ENCODE peak calls at places on chromosome 22, in five cellular contexts. One of them, this sample, is unnamed.

GRCh38 chr22:50517495-50518260 is 7.7 kb downstream of the SCO2 start:
- DNase-seq in NCI-H1092: no peak
- DNase-seq in frontal cortex: no peak
- DNase-seq in GF-D8: no peak
- DNase-seq in occipital lobe: no peak
- DNase-seq in this sample: no peak

GRCh38 chr22:44453441-44454112 is 44.5 kb downstream of the RTL6 start:
- DNase-seq in frontal cortex: no peak
- DNase-seq in NCI-H1092: no peak
- DNase-seq in occipital lobe: no peak
- DNase-seq in GF-D8: no peak
- DNase-seq in this sample: no peak

GRCh38 chr22:41267958-41268357 is 18.0 kb downstream of the RANGAP1 start:
- DNase-seq in NCI-H1092: no peak
- DNase-seq in occipital lobe: no peak
- DNase-seq in GF-D8: no peak
- DNase-seq in frontal cortex: no peak
- DNase-seq in this sample: no peak

GRCh38 chr22:44906999-44907644 is 102.7 kb downstream of the PHF21B start:
- DNase-seq in NCI-H1092: no peak
- DNase-seq in occipital lobe: no peak
- DNase-seq in frontal cortex: no peak
- DNase-seq in GF-D8: no peak
- DNase-seq in this sample: no peak

GRCh38 chr22:28345304-28345703 is 334.3 kb downstream of the TTC28 start:
- DNase-seq in occipital lobe: no peak
- DNase-seq in GF-D8: no peak
- DNase-seq in frontal cortex: no peak
- DNase-seq in NCI-H1092: no peak
- DNase-seq in this sample: peak; percentile 61

GRCh38 chr22:40183029-40183581 is 5.4 kb downstream of the TNRC6B start:
- DNase-seq in frontal cortex: no peak
- DNase-seq in occipital lobe: no peak
- DNase-seq in GF-D8: peak; percentile 42
- DNase-seq in NCI-H1092: no peak
- DNase-seq in this sample: peak; percentile 50

GRCh38 chr22:30305906-30306628 is 16.8 kb upstream of the CASTOR1 start:
- DNase-seq in GF-D8: peak; percentile 74
- DNase-seq in NCI-H1092: no peak
- DNase-seq in frontal cortex: no peak
- DNase-seq in occipital lobe: no peak
- DNase-seq in this sample: peak; percentile 60

GRCh38 chr22:19723165-19723989 is at the start of gene GP1BB:
- DNase-seq in frontal cortex: no peak
- DNase-seq in occipital lobe: no peak
- DNase-seq in GF-D8: no peak
- DNase-seq in NCI-H1092: no peak
- DNase-seq in this sample: no peak

GRCh38 chr22:23315341-23315917 is 135.1 kb downstream of the BCR start:
- DNase-seq in occipital lobe: no peak
- DNase-seq in GF-D8: no peak
- DNase-seq in NCI-H1092: no peak
- DNase-seq in frontal cortex: no peak
- DNase-seq in this sample: peak; percentile 67

GRCh38 chr22:19974935-19975706 is 33.5 kb upstream of the TXNRD2 start:
- DNase-seq in GF-D8: peak; percentile 82
- DNase-seq in frontal cortex: no peak
- DNase-seq in NCI-H1092: no peak
- DNase-seq in occipital lobe: no peak
- DNase-seq in this sample: no peak

GRCh38 chr22:45069925-45070324 is 60.1 kb upstream of the PHF21B start:
- DNase-seq in frontal cortex: no peak
- DNase-seq in GF-D8: no peak
- DNase-seq in NCI-H1092: no peak
- DNase-seq in occipital lobe: no peak
- DNase-seq in this sample: peak; percentile 86

GRCh38 chr22:19793161-19793560 is 32.6 kb downstream of the TBX1 start:
- DNase-seq in occipital lobe: no peak
- DNase-seq in NCI-H1092: no peak
- DNase-seq in GF-D8: no peak
- DNase-seq in frontal cortex: no peak
- DNase-seq in this sample: no peak

GRCh38 chr22:26527574-26528465 is 15.5 kb upstream of the TFIP11 start:
- DNase-seq in occipital lobe: no peak
- DNase-seq in GF-D8: no peak
- DNase-seq in NCI-H1092: no peak
- DNase-seq in frontal cortex: no peak
- DNase-seq in this sample: no peak

GRCh38 chr22:38109391-38110000 is 988 bp downstream of the BAIAP2L2 start:
- DNase-seq in NCI-H1092: no peak
- DNase-seq in occipital lobe: no peak
- DNase-seq in frontal cortex: no peak
- DNase-seq in GF-D8: no peak
- DNase-seq in this sample: no peak

GRCh38 chr22:49329636-49330035 is 498.0 kb downstream of the BRD1 start:
- DNase-seq in occipital lobe: no peak
- DNase-seq in frontal cortex: no peak
- DNase-seq in NCI-H1092: no peak
- DNase-seq in GF-D8: no peak
- DNase-seq in this sample: no peak

GRCh38 chr22:27879923-27880322 is 39.1 kb downstream of the PITPNB start:
- DNase-seq in occipital lobe: no peak
- DNase-seq in NCI-H1092: peak; percentile 8
- DNase-seq in GF-D8: no peak
- DNase-seq in frontal cortex: no peak
- DNase-seq in this sample: peak; percentile 30

GRCh38 chr22:36986242-36986821 is 32.9 kb downstream of the TST start:
- DNase-seq in frontal cortex: no peak
- DNase-seq in occipital lobe: no peak
- DNase-seq in NCI-H1092: no peak
- DNase-seq in GF-D8: no peak
- DNase-seq in this sample: no peak

GRCh38 chr22:19971276-19972124 is 29.9 kb upstream of the TXNRD2 start:
- DNase-seq in GF-D8: no peak
- DNase-seq in occipital lobe: no peak
- DNase-seq in NCI-H1092: no peak
- DNase-seq in frontal cortex: no peak
- DNase-seq in this sample: no peak

GRCh38 chr22:47616396-47617020 is 854.1 kb downstream of the TBC1D22A start:
- DNase-seq in NCI-H1092: no peak
- DNase-seq in GF-D8: no peak
- DNase-seq in occipital lobe: no peak
- DNase-seq in frontal cortex: no peak
- DNase-seq in this sample: no peak

GRCh38 chr22:39955675-39956074 is 4.5 kb upstream of the TMA7B start:
- DNase-seq in GF-D8: no peak
- DNase-seq in frontal cortex: no peak
- DNase-seq in occipital lobe: no peak
- DNase-seq in NCI-H1092: no peak
- DNase-seq in this sample: no peak

GRCh38 chr22:23522642-23523251 is 57.3 kb downstream of the IGLL1 start:
- DNase-seq in NCI-H1092: peak; percentile 55
- DNase-seq in frontal cortex: no peak
- DNase-seq in occipital lobe: no peak
- DNase-seq in GF-D8: no peak
- DNase-seq in this sample: no peak

GRCh38 chr22:31893460-31893859 is 50.9 kb upstream of the YWHAH start:
- DNase-seq in NCI-H1092: no peak
- DNase-seq in frontal cortex: peak; percentile 39
- DNase-seq in GF-D8: no peak
- DNase-seq in occipital lobe: no peak
- DNase-seq in this sample: no peak

GRCh38 chr22:37318255-37319109 is 36.2 kb downstream of the CYTH4 start:
- DNase-seq in GF-D8: no peak
- DNase-seq in NCI-H1092: no peak
- DNase-seq in frontal cortex: no peak
- DNase-seq in occipital lobe: no peak
- DNase-seq in this sample: no peak

GRCh38 chr22:50267591-50268390 is 2.4 kb downstream of the MAPK11 start:
- DNase-seq in NCI-H1092: no peak
- DNase-seq in frontal cortex: no peak
- DNase-seq in GF-D8: no peak
- DNase-seq in occipital lobe: peak; percentile 43
- DNase-seq in this sample: peak; percentile 37

GRCh38 chr22:19729507-19729906 is 6.2 kb downstream of the GP1BB start:
- DNase-seq in GF-D8: no peak
- DNase-seq in NCI-H1092: no peak
- DNase-seq in occipital lobe: no peak
- DNase-seq in frontal cortex: no peak
- DNase-seq in this sample: no peak

GRCh38 chr22:50009765-50010675 is 2.5 kb downstream of the IL17REL start:
- DNase-seq in occipital lobe: no peak
- DNase-seq in frontal cortex: no peak
- DNase-seq in GF-D8: no peak
- DNase-seq in NCI-H1092: no peak
- DNase-seq in this sample: no peak

GRCh38 chr22:40463727-40464126 is 93.3 kb downstream of the SGSM3 start:
- DNase-seq in GF-D8: no peak
- DNase-seq in NCI-H1092: no peak
- DNase-seq in frontal cortex: no peak
- DNase-seq in occipital lobe: no peak
- DNase-seq in this sample: no peak

GRCh38 chr22:22856364-22856763 is 31.3 kb upstream of the IGLL5 start:
- DNase-seq in frontal cortex: no peak
- DNase-seq in GF-D8: no peak
- DNase-seq in NCI-H1092: no peak
- DNase-seq in occipital lobe: no peak
- DNase-seq in this sample: no peak

GRCh38 chr22:35212020-35212419 is 45.3 kb upstream of the HMGXB4 start:
- DNase-seq in GF-D8: no peak
- DNase-seq in NCI-H1092: no peak
- DNase-seq in occipital lobe: no peak
- DNase-seq in frontal cortex: no peak
- DNase-seq in this sample: peak; percentile 71

GRCh38 chr22:50673231-50674126 is 856 bp downstream of the SHANK3 start:
- DNase-seq in occipital lobe: no peak
- DNase-seq in GF-D8: no peak
- DNase-seq in frontal cortex: peak; percentile 47
- DNase-seq in NCI-H1092: no peak
- DNase-seq in this sample: no peak

GRCh38 chr22:21032037-21032842 is at the start of gene SLC7A4:
- DNase-seq in NCI-H1092: no peak
- DNase-seq in occipital lobe: no peak
- DNase-seq in GF-D8: no peak
- DNase-seq in frontal cortex: no peak
- DNase-seq in this sample: no peak

GRCh38 chr22:42939941-42940653 is 74.9 kb downstream of the PACSIN2 start:
- DNase-seq in NCI-H1092: no peak
- DNase-seq in occipital lobe: no peak
- DNase-seq in GF-D8: no peak
- DNase-seq in frontal cortex: no peak
- DNase-seq in this sample: peak; percentile 72

GRCh38 chr22:35961480-35961902 is 67.1 kb downstream of the RBFOX2 start:
- DNase-seq in NCI-H1092: peak; percentile 12
- DNase-seq in GF-D8: no peak
- DNase-seq in frontal cortex: peak; percentile 16
- DNase-seq in occipital lobe: peak; percentile 72
- DNase-seq in this sample: no peak